ENCODE peak calls at places on chromosomes 13 and 19, in six cellular contexts. One of them, this sample, is unnamed.

GRCh38 chr19:38656171-38656981 is 8.9 kb downstream of the ACTN4 start:
- DNase-seq in Peyer's patch: no peak
- DNase-seq in endothelial cell of umbilical vein: no peak
- DNase-seq in osteocyte: no peak
- DNase-seq in fibroblast of pulmonary artery: peak; percentile 93
- DNase-seq in bronchial epithelial cell: peak; percentile 75
- DNase-seq in this sample: no peak

GRCh38 chr13:29964181-29964845 is 113.9 kb upstream of the UBL3 start:
- DNase-seq in Peyer's patch: no peak
- DNase-seq in endothelial cell of umbilical vein: no peak
- DNase-seq in osteocyte: no peak
- DNase-seq in fibroblast of pulmonary artery: no peak
- DNase-seq in bronchial epithelial cell: no peak
- DNase-seq in this sample: no peak

GRCh38 chr13:107329991-107330390 is 762.1 kb upstream of the ARGLU1 start:
- DNase-seq in Peyer's patch: no peak
- DNase-seq in endothelial cell of umbilical vein: no peak
- DNase-seq in osteocyte: no peak
- DNase-seq in fibroblast of pulmonary artery: no peak
- DNase-seq in bronchial epithelial cell: no peak
- DNase-seq in this sample: no peak

GRCh38 chr13:102399791-102400618 is 1.8 kb downstream of the FGF14 start:
- DNase-seq in Peyer's patch: no peak
- DNase-seq in endothelial cell of umbilical vein: no peak
- DNase-seq in osteocyte: no peak
- DNase-seq in fibroblast of pulmonary artery: no peak
- DNase-seq in bronchial epithelial cell: no peak
- DNase-seq in this sample: no peak

GRCh38 chr13:76822691-76823267 is 63.4 kb downstream of the KCTD12 start:
- DNase-seq in Peyer's patch: no peak
- DNase-seq in endothelial cell of umbilical vein: peak; percentile 71
- DNase-seq in osteocyte: no peak
- DNase-seq in fibroblast of pulmonary artery: peak; percentile 77
- DNase-seq in bronchial epithelial cell: peak; percentile 43
- DNase-seq in this sample: no peak

GRCh38 chr19:58563034-58563573 is 4.7 kb upstream of the UBE2M start:
- DNase-seq in Peyer's patch: peak; percentile 60
- DNase-seq in endothelial cell of umbilical vein: no peak
- DNase-seq in osteocyte: no peak
- DNase-seq in fibroblast of pulmonary artery: peak; percentile 26
- DNase-seq in bronchial epithelial cell: no peak
- DNase-seq in this sample: peak; percentile 22

GRCh38 chr19:31515931-31516330 is 166.7 kb upstream of the TSHZ3 start:
- DNase-seq in Peyer's patch: no peak
- DNase-seq in endothelial cell of umbilical vein: no peak
- DNase-seq in osteocyte: peak; percentile 68
- DNase-seq in fibroblast of pulmonary artery: no peak
- DNase-seq in bronchial epithelial cell: no peak
- DNase-seq in this sample: no peak

GRCh38 chr19:58181902-58182576 is 822 bp upstream of the ZNF274 start:
- DNase-seq in Peyer's patch: peak; percentile 66
- DNase-seq in endothelial cell of umbilical vein: peak; percentile 30
- DNase-seq in osteocyte: no peak
- DNase-seq in fibroblast of pulmonary artery: peak; percentile 50
- DNase-seq in bronchial epithelial cell: peak; percentile 20
- DNase-seq in this sample: no peak

GRCh38 chr13:94369862-94370491 is 109.5 kb downstream of the DCT start:
- DNase-seq in Peyer's patch: no peak
- DNase-seq in endothelial cell of umbilical vein: no peak
- DNase-seq in osteocyte: no peak
- DNase-seq in fibroblast of pulmonary artery: peak; percentile 31
- DNase-seq in bronchial epithelial cell: no peak
- DNase-seq in this sample: no peak

GRCh38 chr19:16626796-16627193 is 1.2 kb downstream of the MED26 start:
- DNase-seq in Peyer's patch: no peak
- DNase-seq in endothelial cell of umbilical vein: no peak
- DNase-seq in osteocyte: no peak
- DNase-seq in fibroblast of pulmonary artery: no peak
- DNase-seq in bronchial epithelial cell: no peak
- DNase-seq in this sample: no peak

DNA sequence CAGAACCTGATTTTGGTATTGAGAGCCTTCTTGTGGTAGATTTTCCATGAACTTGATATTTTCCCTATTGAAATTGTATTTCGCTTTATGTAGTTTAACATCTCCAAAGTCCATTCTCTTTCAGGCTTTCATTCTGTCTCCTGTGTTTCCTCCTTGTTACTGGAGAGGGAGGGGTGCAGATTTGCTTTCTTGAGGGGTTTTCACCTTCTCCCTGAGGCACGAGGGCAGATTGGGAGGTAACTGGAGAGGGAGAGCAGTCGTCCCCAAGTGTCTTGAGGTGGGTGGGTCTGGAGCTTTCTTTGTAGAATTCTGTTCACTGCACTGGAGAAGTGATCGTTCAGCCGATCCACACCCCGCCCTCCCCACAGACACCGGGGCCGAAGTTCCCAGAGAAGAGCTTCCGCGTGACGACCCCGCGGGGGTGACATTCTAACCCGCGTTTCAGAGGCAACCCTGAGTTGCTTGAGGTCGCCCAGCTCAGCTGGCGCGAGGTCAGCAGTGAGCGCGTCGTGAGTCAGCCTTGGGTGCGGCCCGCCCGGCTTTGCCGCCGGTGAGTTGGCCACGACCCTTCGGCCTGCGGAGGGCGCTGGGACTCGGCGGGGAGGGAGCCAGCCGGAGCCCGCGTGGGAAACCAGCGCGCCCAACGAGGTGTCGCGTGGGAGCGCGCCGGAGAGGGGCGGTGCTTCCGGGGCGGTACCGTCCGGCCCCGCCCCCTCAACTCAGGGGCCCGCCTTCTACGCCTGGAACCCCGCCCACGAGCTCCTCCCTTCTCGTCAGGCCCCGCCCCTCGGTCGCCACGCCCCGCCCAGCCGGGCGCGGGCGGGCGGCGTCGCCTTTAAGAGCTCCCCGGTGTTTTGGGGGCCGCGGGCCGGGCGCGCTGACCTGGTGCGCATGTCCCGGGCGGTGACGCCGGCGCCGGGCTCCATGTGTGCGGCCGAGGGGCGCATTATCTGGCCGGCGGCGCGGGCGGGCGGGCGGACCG is at the start of gene GATAD2A:
- DNase-seq in Peyer's patch: peak; percentile 97
- DNase-seq in endothelial cell of umbilical vein: peak; percentile 88
- DNase-seq in osteocyte: peak; percentile 97
- DNase-seq in fibroblast of pulmonary artery: peak; percentile 93
- DNase-seq in bronchial epithelial cell: peak; percentile 87
- DNase-seq in this sample: peak; percentile 98
- TF ChIP-seq CTCF in Peyer's patch: peak; percentile 42
- TF ChIP-seq CTCF in endothelial cell of umbilical vein: peak; percentile 17
- TF ChIP-seq CTCF in osteocyte: peak; percentile 32
- TF ChIP-seq CTCF in fibroblast of pulmonary artery: no peak
- TF ChIP-seq CTCF in bronchial epithelial cell: peak; percentile 50
- TF ChIP-seq CTCF in this sample: peak; percentile 14

GRCh38 chr19:48381178-48381950 is 10.0 kb downstream of the KDELR1 start:
- DNase-seq in Peyer's patch: no peak
- DNase-seq in endothelial cell of umbilical vein: no peak
- DNase-seq in osteocyte: no peak
- DNase-seq in fibroblast of pulmonary artery: no peak
- DNase-seq in bronchial epithelial cell: no peak
- DNase-seq in this sample: no peak
- TF ChIP-seq CTCF in Peyer's patch: no peak
- TF ChIP-seq CTCF in endothelial cell of umbilical vein: no peak
- TF ChIP-seq CTCF in osteocyte: no peak
- TF ChIP-seq CTCF in fibroblast of pulmonary artery: no peak
- TF ChIP-seq CTCF in bronchial epithelial cell: no peak
- TF ChIP-seq CTCF in this sample: no peak

GRCh38 chr13:106284358-106284757 is 251.1 kb downstream of the EFNB2 start:
- DNase-seq in Peyer's patch: no peak
- DNase-seq in endothelial cell of umbilical vein: peak; percentile 3
- DNase-seq in osteocyte: no peak
- DNase-seq in fibroblast of pulmonary artery: peak; percentile 20
- DNase-seq in bronchial epithelial cell: peak; percentile 89
- DNase-seq in this sample: no peak

GRCh38 chr13:106286811-106287210 is 248.7 kb downstream of the EFNB2 start:
- DNase-seq in Peyer's patch: no peak
- DNase-seq in endothelial cell of umbilical vein: no peak
- DNase-seq in osteocyte: no peak
- DNase-seq in fibroblast of pulmonary artery: no peak
- DNase-seq in bronchial epithelial cell: no peak
- DNase-seq in this sample: no peak

GRCh38 chr13:106291006-106291405 is 244.5 kb downstream of the EFNB2 start:
- DNase-seq in Peyer's patch: no peak
- DNase-seq in endothelial cell of umbilical vein: peak; percentile 35
- DNase-seq in osteocyte: no peak
- DNase-seq in fibroblast of pulmonary artery: peak; percentile 50
- DNase-seq in bronchial epithelial cell: peak; percentile 78
- DNase-seq in this sample: no peak

GRCh38 chr13:106281426-106281825 is 254.0 kb downstream of the EFNB2 start:
- DNase-seq in Peyer's patch: no peak
- DNase-seq in endothelial cell of umbilical vein: no peak
- DNase-seq in osteocyte: no peak
- DNase-seq in fibroblast of pulmonary artery: no peak
- DNase-seq in bronchial epithelial cell: no peak
- DNase-seq in this sample: no peak

GRCh38 chr13:106287351-106287750 is 248.1 kb downstream of the EFNB2 start:
- DNase-seq in Peyer's patch: no peak
- DNase-seq in endothelial cell of umbilical vein: no peak
- DNase-seq in osteocyte: no peak
- DNase-seq in fibroblast of pulmonary artery: no peak
- DNase-seq in bronchial epithelial cell: no peak
- DNase-seq in this sample: no peak
- TF ChIP-seq CTCF in Peyer's patch: no peak
- TF ChIP-seq CTCF in endothelial cell of umbilical vein: no peak
- TF ChIP-seq CTCF in osteocyte: no peak
- TF ChIP-seq CTCF in fibroblast of pulmonary artery: no peak
- TF ChIP-seq CTCF in bronchial epithelial cell: no peak
- TF ChIP-seq CTCF in this sample: no peak

DNA sequence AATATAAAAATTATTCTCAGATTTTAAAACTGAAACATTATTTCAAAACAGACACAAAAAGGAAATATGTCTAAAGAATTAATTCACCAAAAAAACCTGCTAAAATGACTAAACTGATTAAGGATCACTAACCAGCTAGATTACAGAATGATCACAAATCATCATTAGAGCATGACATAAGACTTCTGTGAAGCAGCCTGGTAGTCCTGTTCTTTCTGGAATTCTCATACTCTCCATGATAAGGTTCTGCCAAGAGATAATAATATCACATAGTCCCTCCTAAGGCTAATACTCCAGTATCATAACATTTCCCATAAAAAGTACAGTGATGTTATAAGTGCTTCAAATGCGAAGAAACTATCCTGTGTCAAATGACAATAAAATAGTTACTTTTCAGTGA is 1814.9 kb downstream of the SLITRK5 start:
- DNase-seq in Peyer's patch: no peak
- DNase-seq in endothelial cell of umbilical vein: no peak
- DNase-seq in osteocyte: no peak
- DNase-seq in fibroblast of pulmonary artery: no peak
- DNase-seq in bronchial epithelial cell: no peak
- DNase-seq in this sample: no peak
- TF ChIP-seq CTCF in Peyer's patch: no peak
- TF ChIP-seq CTCF in endothelial cell of umbilical vein: no peak
- TF ChIP-seq CTCF in osteocyte: no peak
- TF ChIP-seq CTCF in fibroblast of pulmonary artery: no peak
- TF ChIP-seq CTCF in bronchial epithelial cell: no peak
- TF ChIP-seq CTCF in this sample: no peak

DNA sequence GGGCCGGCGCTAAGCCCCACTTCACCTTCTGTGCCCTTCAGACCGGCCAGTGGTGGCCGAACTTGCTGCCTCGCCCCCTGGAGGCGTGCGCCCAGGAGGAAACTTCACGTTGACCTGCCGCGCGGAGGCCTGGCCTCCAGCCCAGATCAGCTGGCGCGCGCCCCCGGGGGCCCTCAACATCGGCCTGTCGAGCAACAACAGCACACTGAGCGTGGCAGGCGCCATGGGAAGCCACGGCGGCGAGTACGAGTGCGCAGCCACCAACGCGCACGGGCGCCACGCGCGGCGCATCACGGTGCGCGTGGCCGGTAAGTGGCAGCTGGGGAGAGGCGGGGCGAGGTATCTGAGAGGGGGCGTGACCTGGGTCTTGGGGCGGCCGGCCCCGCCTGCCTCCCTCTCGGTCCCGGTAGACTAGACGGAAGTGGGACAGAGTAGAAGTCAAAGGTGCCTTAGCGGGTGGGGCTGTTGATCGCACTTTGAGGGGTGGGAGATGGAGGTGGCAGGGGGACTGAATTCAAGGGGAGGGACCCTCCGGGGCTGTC is 5.6 kb downstream of the ICAM5 start:
- DNase-seq in Peyer's patch: peak; percentile 88
- DNase-seq in endothelial cell of umbilical vein: peak; percentile 35
- DNase-seq in osteocyte: no peak
- DNase-seq in fibroblast of pulmonary artery: no peak
- DNase-seq in bronchial epithelial cell: no peak
- DNase-seq in this sample: peak; percentile 82
- TF ChIP-seq CTCF in Peyer's patch: no peak
- TF ChIP-seq CTCF in endothelial cell of umbilical vein: peak; percentile 10
- TF ChIP-seq CTCF in osteocyte: no peak
- TF ChIP-seq CTCF in fibroblast of pulmonary artery: no peak
- TF ChIP-seq CTCF in bronchial epithelial cell: no peak
- TF ChIP-seq CTCF in this sample: peak; percentile 14

DNA sequence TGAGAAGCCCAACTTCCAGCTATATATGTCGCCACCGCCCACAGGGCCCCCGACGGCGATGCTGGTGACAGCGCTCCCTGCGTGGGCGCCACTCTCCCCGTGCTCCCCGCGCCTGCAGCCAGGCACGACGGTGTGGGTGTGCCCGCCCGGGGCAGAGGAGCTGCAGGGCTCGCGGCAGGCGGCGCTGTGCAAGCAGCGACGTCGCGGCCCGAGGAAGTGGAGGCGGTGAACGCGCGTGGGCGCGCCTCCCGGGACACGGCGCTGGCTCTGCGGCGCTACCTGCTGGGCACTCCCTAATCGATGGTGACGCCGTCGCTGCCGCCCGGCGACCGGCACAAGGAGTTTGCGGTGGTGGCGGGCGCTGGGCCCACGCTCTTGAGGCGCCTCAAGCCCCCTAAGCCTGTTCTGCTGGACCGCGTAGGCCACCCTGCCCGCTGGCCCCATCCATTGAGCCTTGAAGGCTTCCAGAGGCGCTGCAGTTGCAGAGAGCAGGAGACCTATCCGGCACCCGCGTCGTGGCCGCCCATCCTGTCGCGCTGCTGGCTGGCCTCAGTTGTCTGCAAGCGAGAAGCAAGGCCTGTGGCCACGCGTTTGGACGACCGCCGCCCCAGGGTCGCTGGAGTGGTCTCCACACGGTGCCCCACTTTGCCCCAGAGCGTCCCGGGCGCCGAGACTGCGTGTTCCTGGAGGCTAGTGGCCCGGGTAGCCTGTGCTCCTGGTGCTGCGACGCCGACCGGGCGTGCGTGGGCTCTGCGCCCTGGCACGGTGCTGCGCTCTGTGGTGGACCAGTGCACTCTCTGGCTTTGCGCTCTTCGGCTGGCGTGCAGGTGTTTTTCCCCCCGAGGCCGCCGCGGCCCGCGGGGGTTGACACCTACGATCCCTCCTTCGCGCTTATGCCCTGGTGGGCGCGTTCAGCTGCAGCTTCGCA is 23.1 kb downstream of the LRFN3 start:
- DNase-seq in Peyer's patch: peak; percentile 85
- DNase-seq in endothelial cell of umbilical vein: no peak
- DNase-seq in osteocyte: no peak
- DNase-seq in fibroblast of pulmonary artery: no peak
- DNase-seq in bronchial epithelial cell: no peak
- DNase-seq in this sample: no peak
- TF ChIP-seq CTCF in Peyer's patch: peak; percentile 35
- TF ChIP-seq CTCF in endothelial cell of umbilical vein: peak; percentile 4
- TF ChIP-seq CTCF in osteocyte: peak; percentile 14
- TF ChIP-seq CTCF in fibroblast of pulmonary artery: no peak
- TF ChIP-seq CTCF in bronchial epithelial cell: peak; percentile 18
- TF ChIP-seq CTCF in this sample: peak; percentile 29